ENCODE peak calls at places on chromosome 6, in five cellular contexts. One of them, this sample, is unnamed.

GRCh38 chr6:155861821-155862220 is 406.2 kb upstream of the NOX3 start:
- DNase-seq in cardiac muscle cell: no peak
- DNase-seq in A549: no peak
- DNase-seq in WERI-Rb-1: no peak
- DNase-seq in pancreas: no peak
- DNase-seq in this sample: no peak

GRCh38 chr6:111278738-111279137 is 191.4 kb downstream of the SLC16A10 start:
- DNase-seq in pancreas: no peak
- DNase-seq in A549: no peak
- DNase-seq in WERI-Rb-1: no peak
- DNase-seq in cardiac muscle cell: no peak
- DNase-seq in this sample: no peak

GRCh38 chr6:135521431-135521830 is 23.9 kb upstream of the AHI1 start:
- DNase-seq in cardiac muscle cell: no peak
- DNase-seq in pancreas: no peak
- DNase-seq in A549: no peak
- DNase-seq in WERI-Rb-1: no peak
- DNase-seq in this sample: no peak

GRCh38 chr6:155782320-155782730 is 326.7 kb upstream of the NOX3 start:
- DNase-seq in WERI-Rb-1: no peak
- DNase-seq in pancreas: no peak
- DNase-seq in cardiac muscle cell: peak
- DNase-seq in A549: peak
- DNase-seq in this sample: no peak

GRCh38 chr6:122696079-122696478 is 83.4 kb upstream of the FABP7 start:
- DNase-seq in WERI-Rb-1: no peak
- DNase-seq in A549: no peak
- DNase-seq in pancreas: no peak
- DNase-seq in cardiac muscle cell: peak
- DNase-seq in this sample: no peak

GRCh38 chr6:145623231-145623630 is 112.1 kb downstream of the EPM2A start:
- DNase-seq in pancreas: no peak
- DNase-seq in cardiac muscle cell: no peak
- DNase-seq in A549: no peak
- DNase-seq in WERI-Rb-1: no peak
- DNase-seq in this sample: no peak

GRCh38 chr6:166541876-166542579 is 44.5 kb downstream of the RAMACL start:
- DNase-seq in cardiac muscle cell: no peak
- DNase-seq in A549: no peak
- DNase-seq in WERI-Rb-1: no peak
- DNase-seq in pancreas: no peak
- DNase-seq in this sample: no peak

GRCh38 chr6:148407372-148407771 is 64.7 kb downstream of the SASH1 start:
- DNase-seq in WERI-Rb-1: no peak
- DNase-seq in pancreas: no peak
- DNase-seq in A549: peak
- DNase-seq in cardiac muscle cell: peak
- DNase-seq in this sample: no peak

GRCh38 chr6:6713660-6714446 is 125.3 kb downstream of the LY86 start:
- DNase-seq in pancreas: no peak
- DNase-seq in cardiac muscle cell: peak
- DNase-seq in A549: peak
- DNase-seq in WERI-Rb-1: no peak
- DNase-seq in this sample: no peak

GRCh38 chr6:46452312-46452917 is 38.8 kb downstream of the RCAN2 start:
- DNase-seq in cardiac muscle cell: no peak
- DNase-seq in pancreas: no peak
- DNase-seq in A549: no peak
- DNase-seq in WERI-Rb-1: no peak
- DNase-seq in this sample: no peak

GRCh38 chr6:38152620-38153019 is 333.1 kb downstream of the ZFAND3 start:
- DNase-seq in WERI-Rb-1: no peak
- DNase-seq in A549: no peak
- DNase-seq in pancreas: no peak
- DNase-seq in cardiac muscle cell: no peak
- DNase-seq in this sample: no peak

GRCh38 chr6:143125455-143125854 is 64.8 kb downstream of the AIG1 start:
- DNase-seq in WERI-Rb-1: no peak
- DNase-seq in cardiac muscle cell: peak
- DNase-seq in pancreas: no peak
- DNase-seq in A549: no peak
- DNase-seq in this sample: no peak

GRCh38 chr6:3231213-3232016 is 4.0 kb upstream of the TUBB2B start:
- DNase-seq in WERI-Rb-1: peak
- DNase-seq in A549: peak
- DNase-seq in cardiac muscle cell: peak
- DNase-seq in pancreas: peak
- DNase-seq in this sample: peak

GRCh38 chr6:105136433-105137350 is 43.1 kb downstream of the POPDC3 start:
- DNase-seq in WERI-Rb-1: peak
- DNase-seq in cardiac muscle cell: peak
- DNase-seq in A549: peak
- DNase-seq in pancreas: peak
- DNase-seq in this sample: peak

GRCh38 chr6:1576166-1576565 is 33.5 kb upstream of the FOXC1 start:
- DNase-seq in pancreas: no peak
- DNase-seq in A549: no peak
- DNase-seq in WERI-Rb-1: no peak
- DNase-seq in cardiac muscle cell: no peak
- DNase-seq in this sample: no peak

GRCh38 chr6:101069191-101069795 is 188.2 kb upstream of the ASCC3 start:
- DNase-seq in A549: peak
- DNase-seq in pancreas: no peak
- DNase-seq in WERI-Rb-1: no peak
- DNase-seq in cardiac muscle cell: peak
- DNase-seq in this sample: no peak

GRCh38 chr6:49790340-49790739 is 3.3 kb upstream of the PGK2 start:
- DNase-seq in pancreas: no peak
- DNase-seq in A549: no peak
- DNase-seq in cardiac muscle cell: no peak
- DNase-seq in WERI-Rb-1: no peak
- DNase-seq in this sample: no peak

GRCh38 chr6:37334047-37334446 is 19.7 kb upstream of the RNF8 start:
- DNase-seq in A549: no peak
- DNase-seq in cardiac muscle cell: no peak
- DNase-seq in WERI-Rb-1: no peak
- DNase-seq in pancreas: no peak
- DNase-seq in this sample: no peak

GRCh38 chr6:1423578-1423977 is 34.2 kb downstream of the FOXF2 start:
- DNase-seq in cardiac muscle cell: no peak
- DNase-seq in pancreas: no peak
- DNase-seq in WERI-Rb-1: no peak
- DNase-seq in A549: no peak
- DNase-seq in this sample: no peak

GRCh38 chr6:5968817-5969726 is 37.7 kb downstream of the NRN1 start:
- DNase-seq in pancreas: peak
- DNase-seq in WERI-Rb-1: no peak
- DNase-seq in A549: no peak
- DNase-seq in cardiac muscle cell: no peak
- DNase-seq in this sample: no peak

GRCh38 chr6:131257104-131257503 is 121.8 kb downstream of the AKAP7 start:
- DNase-seq in pancreas: no peak
- DNase-seq in WERI-Rb-1: no peak
- DNase-seq in cardiac muscle cell: no peak
- DNase-seq in A549: no peak
- DNase-seq in this sample: no peak

GRCh38 chr6:74568851-74569250 is 637.0 kb downstream of the COL12A1 start:
- DNase-seq in cardiac muscle cell: peak
- DNase-seq in pancreas: no peak
- DNase-seq in WERI-Rb-1: no peak
- DNase-seq in A549: no peak
- DNase-seq in this sample: no peak

GRCh38 chr6:111843347-111844147 is 29.7 kb downstream of the FYN start:
- DNase-seq in A549: no peak
- DNase-seq in pancreas: no peak
- DNase-seq in WERI-Rb-1: no peak
- DNase-seq in cardiac muscle cell: no peak
- DNase-seq in this sample: no peak

GRCh38 chr6:126422912-126423311 is 83.0 kb downstream of the CENPW start:
- DNase-seq in WERI-Rb-1: no peak
- DNase-seq in pancreas: no peak
- DNase-seq in A549: no peak
- DNase-seq in cardiac muscle cell: no peak
- DNase-seq in this sample: no peak
- TF ChIP-seq CTCF in WERI-Rb-1: no peak
- TF ChIP-seq CTCF in pancreas: no peak
- TF ChIP-seq CTCF in A549: peak
- TF ChIP-seq CTCF in cardiac muscle cell: no peak
- TF ChIP-seq CTCF in this sample: no peak

GRCh38 chr6:31870385-31870921 is 7.8 kb upstream of the NEU1 start:
- DNase-seq in WERI-Rb-1: no peak
- DNase-seq in cardiac muscle cell: no peak
- DNase-seq in pancreas: no peak
- DNase-seq in A549: no peak
- DNase-seq in this sample: no peak
- TF ChIP-seq CTCF in WERI-Rb-1: peak
- TF ChIP-seq CTCF in cardiac muscle cell: no peak
- TF ChIP-seq CTCF in pancreas: no peak
- TF ChIP-seq CTCF in A549: no peak
- TF ChIP-seq CTCF in this sample: no peak

DNA sequence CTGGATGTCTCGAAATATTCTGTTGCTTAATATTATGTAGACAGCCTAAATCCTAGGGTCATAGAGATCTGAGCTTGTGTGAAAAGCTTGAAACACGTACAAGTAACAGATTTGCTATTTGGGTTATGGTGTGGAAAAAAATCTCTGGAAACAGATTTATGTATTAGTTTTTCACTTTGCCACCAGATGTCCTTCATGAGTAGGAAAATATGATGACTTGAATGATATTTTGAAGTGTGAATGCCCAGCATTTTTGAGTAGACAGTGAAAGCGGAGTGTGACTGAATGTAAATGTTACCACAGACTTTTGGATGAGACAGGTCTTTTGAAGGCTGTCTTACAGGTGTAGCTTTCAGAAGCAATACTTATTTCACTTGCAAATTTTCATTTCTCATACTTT is 4.2 kb upstream of the BMP6 start:
- DNase-seq in cardiac muscle cell: peak
- DNase-seq in WERI-Rb-1: no peak
- DNase-seq in A549: peak
- DNase-seq in pancreas: no peak
- DNase-seq in this sample: no peak
- TF ChIP-seq CTCF in cardiac muscle cell: peak
- TF ChIP-seq CTCF in WERI-Rb-1: no peak
- TF ChIP-seq CTCF in A549: peak
- TF ChIP-seq CTCF in pancreas: peak
- TF ChIP-seq CTCF in this sample: peak

DNA sequence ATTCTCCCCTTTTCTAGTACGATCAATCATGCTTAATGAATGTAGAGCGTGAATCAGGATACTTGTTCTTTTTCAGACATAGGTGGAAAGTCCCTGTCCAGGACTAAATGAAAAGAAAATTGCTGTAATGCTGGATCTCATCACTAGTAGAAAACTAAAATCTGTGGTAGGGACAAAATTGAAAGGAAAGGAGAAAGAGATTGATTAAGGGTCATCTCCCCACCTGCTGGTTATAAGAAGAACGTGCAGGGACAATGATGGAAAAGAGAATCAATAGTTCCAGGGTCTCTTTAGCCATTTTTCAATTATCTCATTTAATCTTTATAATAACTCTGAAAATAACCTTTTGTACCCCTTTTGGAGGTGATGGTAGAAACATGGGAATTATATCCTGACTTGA is 18.7 kb upstream of the HLA-DRB1 start:
- DNase-seq in cardiac muscle cell: no peak
- DNase-seq in pancreas: no peak
- DNase-seq in WERI-Rb-1: no peak
- DNase-seq in A549: no peak
- DNase-seq in this sample: no peak
- TF ChIP-seq CTCF in cardiac muscle cell: no peak
- TF ChIP-seq CTCF in pancreas: no peak
- TF ChIP-seq CTCF in WERI-Rb-1: peak
- TF ChIP-seq CTCF in A549: no peak
- TF ChIP-seq CTCF in this sample: no peak

DNA sequence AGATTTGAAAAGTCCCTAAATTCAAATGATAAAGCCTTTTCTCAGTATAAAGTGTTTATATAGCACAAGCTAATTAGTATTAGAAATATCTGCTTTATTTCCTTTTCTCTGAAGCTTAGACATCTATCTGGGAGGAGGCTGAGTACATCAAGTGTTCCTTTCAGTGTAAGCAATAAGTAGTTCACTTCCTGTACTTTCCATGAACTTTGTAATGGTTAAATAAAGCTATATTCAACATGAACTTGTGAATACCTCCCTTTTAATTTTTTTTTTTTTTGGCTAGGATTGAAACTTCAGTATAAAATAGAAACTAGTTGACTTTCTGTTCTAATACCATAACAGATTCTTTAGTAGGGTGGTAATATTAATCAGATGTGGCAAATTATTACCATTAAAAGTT is 190.9 kb downstream of the CENPW start:
- DNase-seq in A549: no peak
- DNase-seq in WERI-Rb-1: no peak
- DNase-seq in cardiac muscle cell: no peak
- DNase-seq in pancreas: no peak
- DNase-seq in this sample: no peak
- TF ChIP-seq CTCF in A549: no peak
- TF ChIP-seq CTCF in WERI-Rb-1: no peak
- TF ChIP-seq CTCF in cardiac muscle cell: no peak
- TF ChIP-seq CTCF in pancreas: no peak
- TF ChIP-seq CTCF in this sample: no peak

GRCh38 chr6:39979461-39980328 is 45.4 kb upstream of the MOCS1 start:
- DNase-seq in cardiac muscle cell: no peak
- DNase-seq in pancreas: no peak
- DNase-seq in A549: no peak
- DNase-seq in WERI-Rb-1: no peak
- DNase-seq in this sample: no peak
- TF ChIP-seq CTCF in cardiac muscle cell: no peak
- TF ChIP-seq CTCF in pancreas: no peak
- TF ChIP-seq CTCF in A549: no peak
- TF ChIP-seq CTCF in WERI-Rb-1: no peak
- TF ChIP-seq CTCF in this sample: no peak

GRCh38 chr6:32968770-32969684 is 633 bp downstream of the BRD2 start:
- DNase-seq in cardiac muscle cell: peak
- DNase-seq in pancreas: peak
- DNase-seq in A549: peak
- DNase-seq in WERI-Rb-1: peak
- DNase-seq in this sample: peak
- TF ChIP-seq CTCF in cardiac muscle cell: peak
- TF ChIP-seq CTCF in pancreas: no peak
- TF ChIP-seq CTCF in A549: no peak
- TF ChIP-seq CTCF in WERI-Rb-1: peak
- TF ChIP-seq CTCF in this sample: no peak